ENCODE peak calls at places on chromosomes 2 and 18, in four cellular contexts. H, S, G and T are unnamed samples.

GRCh38 chr2:112487444-112487961 is 5.5 kb downstream of the TTL start:
- DNase-seq in G (no peak), S (no peak), H (no peak), T (no peak)

GRCh38 chr2:236535024-236535423 is 34.6 kb upstream of the ACKR3 start:
- DNase-seq in S (no peak), G (no peak), H (no peak), T (no peak)

GRCh38 chr18:21747764-21748693 is 7.4 kb downstream of the MIB1 start:
- DNase-seq in G (no peak), S (no peak), H (no peak), T (no peak)

GRCh38 chr2:220894069-220894468 is 678.0 kb downstream of the EPHA4 start:
- DNase-seq in G (no peak), S (no peak), H (no peak), T (no peak)

GRCh38 chr2:160494243-160494642 is 636 bp upstream of the RBMS1 start:
- DNase-seq in S (no peak), H (peak), G (no peak), T (no peak)

GRCh38 chr2:143261986-143262784 is 133.0 kb downstream of the ARHGAP15 start:
- DNase-seq in S (peak), G (no peak), H (no peak), T (no peak)

GRCh38 chr18:59311631-59312030 is 6.8 kb downstream of the CPLX4 start:
- DNase-seq in H (no peak), G (no peak), S (no peak), T (no peak)

GRCh38 chr2:86512034-86512433 is 51.2 kb downstream of the CHMP3 start:
- DNase-seq in G (no peak), S (no peak), H (no peak), T (no peak)

GRCh38 chr2:133568598-133568997 is 335 bp upstream of the NCKAP5 start:
- DNase-seq in H (no peak), S (no peak), G (no peak), T (no peak)

GRCh38 chr2:20617081-20617575 is 33.8 kb downstream of the HS1BP3 start:
- DNase-seq in H (peak), S (peak), G (peak), T (no peak)
- H3K27ac ChIP-seq in H (peak), S (peak), G (peak), T (peak)

GRCh38 chr2:222907048-222907447 is 46.2 kb downstream of the ACSL3 start:
- DNase-seq in S (no peak), H (no peak), G (no peak), T (no peak)
- H3K27ac ChIP-seq in S (no peak), H (no peak), G (no peak), T (no peak)

GRCh38 chr2:46962751-46963150 is 47.1 kb upstream of the MCFD2 start:
- DNase-seq in H (no peak), G (no peak), S (no peak), T (no peak)

GRCh38 chr2:46963210-46963609 is 47.6 kb upstream of the MCFD2 start:
- DNase-seq in S (no peak), G (no peak), H (no peak), T (no peak)

GRCh38 chr2:46964835-46965560 is 49.4 kb upstream of the MCFD2 start:
- DNase-seq in G (no peak), S (no peak), H (no peak), T (no peak)

GRCh38 chr2:46966576-46966975 is 51.0 kb upstream of the MCFD2 start:
- DNase-seq in H (no peak), G (no peak), S (no peak), T (no peak)

DNA sequence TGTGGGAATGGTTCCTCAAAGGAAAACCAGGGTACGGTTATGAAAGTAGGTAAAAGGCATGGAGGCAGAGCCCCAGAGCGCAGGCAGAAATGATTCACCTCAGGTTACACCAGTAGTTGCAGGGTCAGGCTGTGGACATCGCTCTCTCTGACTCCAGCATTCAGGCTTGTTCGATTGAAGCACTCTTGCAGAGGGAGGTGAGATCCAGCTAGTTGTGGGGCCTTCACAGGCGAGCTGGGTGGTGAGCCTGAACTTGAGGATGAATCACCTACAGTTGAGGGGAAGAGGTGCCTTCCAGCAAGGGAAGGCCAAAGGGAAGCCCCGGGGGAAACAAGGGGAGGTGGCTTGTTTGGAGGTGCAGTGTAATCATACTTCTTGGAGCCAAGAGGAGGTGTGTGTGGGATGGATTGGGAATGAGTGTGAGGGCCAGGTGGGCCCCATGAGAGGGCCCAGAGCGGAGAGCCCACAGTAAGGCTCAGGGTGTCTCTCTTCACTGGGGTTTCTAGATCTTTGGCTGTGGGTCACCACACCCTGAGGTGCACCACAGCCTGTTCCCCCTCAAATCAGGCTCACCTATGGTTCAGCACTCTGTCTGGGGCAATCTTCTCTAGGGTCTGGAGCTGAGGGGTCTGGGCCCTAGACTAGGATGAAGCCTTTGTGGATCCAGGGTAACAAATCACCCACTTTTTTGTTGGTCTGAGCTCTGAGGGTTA is 48.5 kb upstream of the MCFD2 start:
- DNase-seq in S (no peak), G (no peak), H (no peak), T (no peak)
- H3K27ac ChIP-seq in S (peak), G (no peak), H (no peak), T (peak)

GRCh38 chr2:20351555-20352229 is 1.0 kb upstream of the PUM2 start:
- DNase-seq in H (no peak), G (no peak), S (no peak), T (no peak)

GRCh38 chr2:20348542-20348941 is 2.1 kb downstream of the PUM2 start:
- DNase-seq in G (no peak), H (no peak), S (no peak), T (no peak)

GRCh38 chr2:20350105-20350712 is 435 bp downstream of the PUM2 start:
- DNase-seq in S (peak), H (peak), G (peak), T (no peak)

GRCh38 chr2:20350753-20351554 is at the start of gene PUM2:
- DNase-seq in G (peak), S (peak), H (peak), T (peak)

GRCh38 chr2:20349457-20350034 is 1.1 kb downstream of the PUM2 start:
- DNase-seq in G (no peak), S (no peak), H (no peak), T (no peak)
- H3K27ac ChIP-seq in G (no peak), S (peak), H (peak), T (peak)

DNA sequence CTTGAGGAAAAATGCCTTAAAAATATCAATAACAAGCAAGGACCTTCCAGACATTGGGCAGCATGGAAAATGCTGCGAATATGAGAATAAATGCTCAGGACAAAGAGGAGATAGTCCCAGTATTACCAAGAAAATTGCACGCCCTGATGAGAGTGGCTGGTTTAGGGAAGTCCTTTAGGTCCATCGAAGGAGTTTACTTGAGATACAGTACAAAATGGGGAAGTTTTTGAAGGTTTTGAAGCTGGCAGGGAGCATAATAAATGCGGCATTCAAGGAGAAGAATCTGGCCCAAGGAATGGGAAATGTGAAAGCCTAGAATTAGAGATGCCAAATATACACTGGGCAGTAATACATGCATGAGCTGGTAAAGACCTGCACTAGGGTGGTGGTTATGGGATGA is 90.2 kb upstream of the SPATS2L start:
- DNase-seq in S (no peak), G (no peak), H (no peak), T (no peak)
- H3K27ac ChIP-seq in S (no peak), G (no peak), H (no peak), T (no peak)

DNA sequence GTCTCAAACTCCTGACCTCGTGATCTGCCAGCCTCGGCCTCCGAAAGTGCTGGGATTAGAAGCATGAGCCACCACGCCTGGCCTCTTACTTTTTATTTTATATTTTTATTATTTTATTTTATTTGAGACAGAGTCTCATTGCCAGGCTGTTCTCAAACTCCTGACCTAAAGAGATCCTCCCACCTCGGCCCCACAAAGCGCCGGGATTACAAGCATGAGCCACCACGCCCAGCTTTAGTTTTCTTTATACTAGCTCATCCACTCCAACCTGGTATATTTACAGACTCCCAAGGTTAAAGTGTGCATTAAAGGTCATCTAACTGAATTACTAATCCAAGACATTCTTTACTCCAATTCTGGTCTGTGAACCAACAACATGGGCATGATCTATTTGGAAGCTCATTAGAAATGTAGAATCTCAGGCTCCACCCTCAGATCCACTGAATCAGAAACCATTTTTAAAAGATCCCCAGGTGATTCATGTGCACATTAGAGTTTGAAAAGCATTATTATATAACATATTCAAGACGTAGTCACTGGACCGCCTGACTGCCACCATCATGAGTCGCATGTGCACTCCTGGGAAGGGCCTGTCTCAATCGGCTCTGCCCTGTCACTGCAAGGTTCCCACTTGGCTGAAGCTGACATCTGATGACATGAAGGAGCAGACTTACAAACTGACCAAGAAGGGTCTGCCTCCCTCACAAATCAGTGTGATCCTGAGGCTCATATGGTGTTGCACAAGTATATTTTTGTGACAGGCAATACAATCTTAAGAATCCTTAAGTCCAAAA is 26.6 kb downstream of the ATAD2B start:
- DNase-seq in H (no peak), G (no peak), S (no peak), T (no peak)
- H3K27ac ChIP-seq in H (no peak), G (no peak), S (peak), T (peak)

GRCh38 chr2:119434664-119435063 is 3.0 kb downstream of the TMEM37 start:
- DNase-seq in G (no peak), S (no peak), H (no peak), T (no peak)
- H3K27ac ChIP-seq in G (no peak), S (no peak), H (no peak), T (no peak)